ENCODE peak calls at places on chromosomes 16 and 17, in nine cellular contexts. M is Peyer's patch; Z is immature natural killer cell; Q is progenitor cell of endocrine pancreas; X is naive B cell; D is NCI-H1417 treated with DMSO at 0.1 percent for 48 hours; L is GM03348; N is astrocyte; V is activated CD4-positive, alpha-beta T cell treated with anti-CD3 and anti-CD28 coated beads for 4 hours. A is an unnamed sample.

GRCh38 chr17:16442141-16442540 is 26.8 kb downstream of the TRPV2 start:
- DNase-seq in M (no peak), Z (no peak), Q (no peak), X (no peak), D (no peak), L (no peak), N (no peak), V (no peak), A (no peak)

GRCh38 chr17:5769936-5770335 is 185.6 kb upstream of the NLRP1 start:
- DNase-seq in M (no peak), Z (no peak), Q (no peak), X (no peak), D (peak; percentile 90), L (no peak), N (peak; percentile 35), V (no peak), A (no peak)

GRCh38 chr17:64774888-64775600 is 112.9 kb upstream of the SMURF2 start:
- DNase-seq in M (no peak), Z (no peak), Q (no peak), X (no peak), D (no peak), L (no peak), N (no peak), V (no peak), A (no peak)

GRCh38 chr17:39402279-39402889 is 958 bp upstream of the FBXL20 start:
- DNase-seq in M (peak; percentile 94), Z (peak; percentile 83), Q (peak; percentile 78), X (peak; percentile 80), D (peak; percentile 73), L (peak; percentile 98), N (peak; percentile 88), V (peak; percentile 80), A (peak; percentile 93)

GRCh38 chr16:608019-608418 is 18.2 kb downstream of the RAB40C start:
- DNase-seq in M (no peak), Z (no peak), Q (no peak), X (no peak), D (no peak), L (no peak), N (no peak), V (no peak), A (no peak)

GRCh38 chr16:29023279-29024278 is 38.7 kb downstream of the LAT start:
- DNase-seq in M (no peak), Z (no peak), Q (no peak), X (no peak), D (no peak), L (no peak), N (no peak), V (no peak), A (no peak)

GRCh38 chr16:4883501-4883900 is 36.2 kb downstream of the UBN1 start:
- DNase-seq in M (no peak), Z (no peak), Q (no peak), X (no peak), D (no peak), L (no peak), N (no peak), V (no peak), A (no peak)

GRCh38 chr16:13873835-13874438 is 46.0 kb upstream of the ERCC4 start:
- DNase-seq in M (no peak), Z (no peak), Q (no peak), X (no peak), D (no peak), L (peak; percentile 9), N (no peak), V (no peak), A (no peak)

GRCh38 chr17:42348104-42348503 is 40.1 kb downstream of the STAT3 start:
- DNase-seq in M (no peak), Z (no peak), Q (no peak), X (no peak), D (no peak), L (no peak), N (no peak), V (no peak), A (no peak)

GRCh38 chr16:66569827-66570405 is 3.7 kb downstream of the CMTM1 start:
- DNase-seq in M (no peak), Z (no peak), Q (no peak), X (no peak), D (no peak), L (peak; percentile 55), N (peak; percentile 76), V (no peak), A (no peak)

GRCh38 chr17:81043725-81044427 is 8.9 kb downstream of the BAIAP2 start:
- DNase-seq in M (no peak), Z (no peak), Q (no peak), X (no peak), D (no peak), L (no peak), N (peak; percentile 80), V (no peak), A (peak; percentile 76)

GRCh38 chr16:23699100-23699499 is 13.9 kb downstream of the ERN2 start:
- DNase-seq in M (peak; percentile 45), Z (peak; percentile 15), Q (no peak), X (no peak), D (no peak), L (no peak), N (no peak), V (no peak), A (peak; percentile 82)

GRCh38 chr17:17493986-17494466 is 2.2 kb downstream of the RASD1 start:
- DNase-seq in M (no peak), Z (no peak), Q (no peak), X (no peak), D (no peak), L (no peak), N (no peak), V (no peak), A (no peak)

GRCh38 chr16:17548825-17549224 is 78.1 kb upstream of the XYLT1 start:
- DNase-seq in M (no peak), Z (no peak), Q (no peak), X (no peak), D (no peak), L (no peak), N (no peak), V (no peak), A (no peak)

GRCh38 chr17:41058741-41059140 is 1.2 kb downstream of the KRTAP2-3 start:
- DNase-seq in M (no peak), Z (no peak), Q (no peak), X (no peak), D (no peak), L (no peak), N (peak; percentile 19), V (no peak), A (no peak)

GRCh38 chr17:42459256-42459982 is 741 bp downstream of the ATP6V0A1 start:
- DNase-seq in M (peak; percentile 67), Z (no peak), Q (no peak), X (peak; percentile 16), D (no peak), L (peak; percentile 41), N (peak; percentile 64), V (peak; percentile 9), A (peak; percentile 40)

GRCh38 chr17:78667091-78667490 is 89.9 kb upstream of the DNAH17 start:
- DNase-seq in M (no peak), Z (no peak), Q (no peak), X (no peak), D (no peak), L (no peak), N (no peak), V (no peak), A (no peak)

GRCh38 chr17:75683467-75684041 is 16.4 kb downstream of the SAP30BP start:
- DNase-seq in M (no peak), Z (no peak), Q (no peak), X (no peak), D (no peak), L (peak; percentile 37), N (peak; percentile 74), V (no peak), A (peak; percentile 56)

GRCh38 chr16:7055443-7055842 is 277.2 kb upstream of the RBFOX1 start:
- DNase-seq in M (no peak), Z (no peak), Q (no peak), X (no peak), D (no peak), L (no peak), N (no peak), V (no peak), A (no peak)

GRCh38 chr17:8046306-8046928 is 7.6 kb downstream of the ALOX15B start:
- DNase-seq in M (no peak), Z (no peak), Q (no peak), X (no peak), D (no peak), L (no peak), N (no peak), V (no peak), A (no peak)

GRCh38 chr16:89557230-89557935 is 3.1 kb upstream of the RPL13 start:
- DNase-seq in M (peak; percentile 80), Z (peak; percentile 69), Q (peak; percentile 69), X (peak; percentile 68), D (no peak), L (peak; percentile 79), N (peak; percentile 42), V (peak; percentile 76), A (peak; percentile 80)

GRCh38 chr17:76441681-76442340 is 11.1 kb downstream of the UBE2O start:
- DNase-seq in M (no peak), Z (peak; percentile 25), Q (no peak), X (no peak), D (no peak), L (no peak), N (no peak), V (no peak), A (no peak)

GRCh38 chr17:43043306-43043705 is 18.3 kb downstream of the RND2 start:
- DNase-seq in M (no peak), Z (no peak), Q (no peak), X (no peak), D (no peak), L (peak; percentile 32), N (no peak), V (no peak), A (no peak)

GRCh38 chr17:43719578-43719977 is 39.0 kb downstream of the SOST start:
- DNase-seq in M (no peak), Z (no peak), Q (no peak), X (no peak), D (no peak), L (no peak), N (no peak), V (no peak), A (no peak)

GRCh38 chr16:63998-64913 is 8.2 kb downstream of the RHBDF1 start:
- DNase-seq in M (no peak), Z (no peak), Q (no peak), X (no peak), D (no peak), L (no peak), N (no peak), V (no peak), A (peak; percentile 47)

GRCh38 chr16:67279296-67280089 is at the start of gene PLEKHG4:
- DNase-seq in M (peak; percentile 61), Z (peak; percentile 80), Q (peak; percentile 57), X (peak; percentile 59), D (no peak), L (peak; percentile 91), N (peak; percentile 38), V (peak; percentile 80), A (peak; percentile 84)

GRCh38 chr17:43829738-43830137 is 3.2 kb downstream of the MPP3 start:
- DNase-seq in M (no peak), Z (no peak), Q (no peak), X (no peak), D (no peak), L (no peak), N (no peak), V (no peak), A (no peak)

GRCh38 chr16:3059041-3059722 is 6.3 kb upstream of the IL32 start:
- DNase-seq in M (peak; percentile 75), Z (peak; percentile 91), Q (peak; percentile 94), X (peak; percentile 86), D (no peak), L (peak; percentile 99), N (peak; percentile 62), V (peak; percentile 86), A (peak; percentile 91)

GRCh38 chr16:88702364-88703210 is 3.6 kb downstream of the RNF166 start:
- DNase-seq in M (no peak), Z (no peak), Q (no peak), X (no peak), D (no peak), L (no peak), N (no peak), V (no peak), A (no peak)

GRCh38 chr17:78723957-78724356 is 58.1 kb downstream of the CYTH1 start:
- DNase-seq in M (no peak), Z (no peak), Q (no peak), X (no peak), D (no peak), L (no peak), N (no peak), V (no peak), A (no peak)

GRCh38 chr16:89318871-89319627 is 101.5 kb downstream of the ZNF778 start:
- DNase-seq in M (no peak), Z (no peak), Q (no peak), X (no peak), D (no peak), L (no peak), N (no peak), V (no peak), A (no peak)